ENCODE peak calls at places on chromosomes 4 and X, in nine cellular contexts. One of them, this sample, is unnamed. For H3K27me3, the result is how much of the 10 kb centered on the place peaks cover.

GRCh38 chr4:72022553-72022952 is 9.2 kb upstream of the NPFFR2 start:
- DNase-seq in GM23338: no peak
- DNase-seq in fibroblast of lung: no peak
- DNase-seq in HCT116: no peak
- DNase-seq in MM.1S: no peak
- DNase-seq in H1: no peak
- DNase-seq in mammary epithelial cell: no peak
- DNase-seq in GM12878: no peak
- DNase-seq in GM23248: no peak
- DNase-seq in this sample: no peak

GRCh38 chr4:41957634-41958033 is 22.4 kb downstream of the TMEM33 start:
- DNase-seq in GM23338: peak
- DNase-seq in MM.1S: peak
- DNase-seq in H1: no peak
- DNase-seq in GM12878: peak
- DNase-seq in mammary epithelial cell: no peak
- DNase-seq in fibroblast of lung: peak
- DNase-seq in HCT116: peak
- DNase-seq in GM23248: peak
- DNase-seq in this sample: peak

GRCh38 chr4:26912069-26912468 is 51.4 kb downstream of the STIM2 start:
- DNase-seq in GM23248: peak
- DNase-seq in HCT116: no peak
- DNase-seq in fibroblast of lung: no peak
- DNase-seq in GM23338: no peak
- DNase-seq in GM12878: no peak
- DNase-seq in MM.1S: no peak
- DNase-seq in H1: no peak
- DNase-seq in mammary epithelial cell: no peak
- DNase-seq in this sample: no peak

GRCh38 chr4:165199722-165200121 is 7.6 kb upstream of the KLHL2 start:
- DNase-seq in fibroblast of lung: no peak
- DNase-seq in GM12878: no peak
- DNase-seq in GM23338: no peak
- DNase-seq in GM23248: peak
- DNase-seq in H1: no peak
- DNase-seq in HCT116: no peak
- DNase-seq in mammary epithelial cell: peak
- DNase-seq in MM.1S: no peak
- DNase-seq in this sample: peak

GRCh38 chrX:10360121-10360520 is 203.3 kb downstream of the CLCN4 start:
- DNase-seq in HCT116: no peak
- DNase-seq in fibroblast of lung: peak
- DNase-seq in GM23248: peak
- DNase-seq in mammary epithelial cell: no peak
- DNase-seq in MM.1S: no peak
- DNase-seq in H1: no peak
- DNase-seq in GM12878: no peak
- DNase-seq in GM23338: no peak
- DNase-seq in this sample: no peak

GRCh38 chr4:118821590-118822293 is 14.2 kb downstream of the SEC24D start:
- DNase-seq in fibroblast of lung: no peak
- DNase-seq in MM.1S: no peak
- DNase-seq in H1: no peak
- DNase-seq in HCT116: no peak
- DNase-seq in GM12878: no peak
- DNase-seq in GM23338: no peak
- DNase-seq in mammary epithelial cell: no peak
- DNase-seq in GM23248: peak
- DNase-seq in this sample: no peak

GRCh38 chr4:151184523-151185458 is 85.4 kb downstream of the RPS3A start:
- DNase-seq in MM.1S: no peak
- DNase-seq in H1: no peak
- DNase-seq in GM23248: peak
- DNase-seq in HCT116: peak
- DNase-seq in GM12878: no peak
- DNase-seq in mammary epithelial cell: peak
- DNase-seq in GM23338: no peak
- DNase-seq in fibroblast of lung: peak
- DNase-seq in this sample: peak

GRCh38 chrX:119775517-119776238 is 15.8 kb downstream of the RPL39 start:
- DNase-seq in GM23338: no peak
- DNase-seq in HCT116: no peak
- DNase-seq in H1: no peak
- DNase-seq in MM.1S: no peak
- DNase-seq in GM23248: no peak
- DNase-seq in fibroblast of lung: no peak
- DNase-seq in GM12878: no peak
- DNase-seq in mammary epithelial cell: no peak
- DNase-seq in this sample: no peak

GRCh38 chrX:332916-333610 is 14.5 kb upstream of the GTPBP6 start:
- DNase-seq in MM.1S: no peak
- DNase-seq in H1: no peak
- DNase-seq in GM12878: no peak
- DNase-seq in fibroblast of lung: no peak
- DNase-seq in HCT116: no peak
- DNase-seq in GM23338: no peak
- DNase-seq in mammary epithelial cell: no peak
- DNase-seq in GM23248: no peak
- DNase-seq in this sample: no peak

GRCh38 chrX:119062750-119063374 is 9.9 kb upstream of the CT47C1 start:
- DNase-seq in HCT116: no peak
- DNase-seq in mammary epithelial cell: no peak
- DNase-seq in GM23338: peak
- DNase-seq in GM23248: no peak
- DNase-seq in H1: no peak
- DNase-seq in MM.1S: no peak
- DNase-seq in GM12878: no peak
- DNase-seq in fibroblast of lung: peak
- DNase-seq in this sample: peak

GRCh38 chrX:85326234-85327059 is 53.0 kb downstream of the POF1B start:
- DNase-seq in GM12878: no peak
- DNase-seq in GM23248: no peak
- DNase-seq in mammary epithelial cell: no peak
- DNase-seq in H1: no peak
- DNase-seq in MM.1S: no peak
- DNase-seq in GM23338: no peak
- DNase-seq in fibroblast of lung: no peak
- DNase-seq in HCT116: no peak
- DNase-seq in this sample: no peak

GRCh38 chrX:77447339-77448149 is at the start of gene FGF16:
- DNase-seq in GM23248: no peak
- DNase-seq in GM23338: peak
- DNase-seq in GM12878: no peak
- DNase-seq in mammary epithelial cell: no peak
- DNase-seq in HCT116: no peak
- DNase-seq in MM.1S: no peak
- DNase-seq in H1: no peak
- DNase-seq in fibroblast of lung: no peak
- DNase-seq in this sample: no peak

GRCh38 chr4:98639108-98639507 is 19.3 kb downstream of the TSPAN5 start:
- DNase-seq in MM.1S: no peak
- DNase-seq in GM23338: no peak
- DNase-seq in HCT116: no peak
- DNase-seq in GM23248: no peak
- DNase-seq in H1: no peak
- DNase-seq in fibroblast of lung: no peak
- DNase-seq in mammary epithelial cell: no peak
- DNase-seq in GM12878: no peak
- DNase-seq in this sample: no peak

DNA sequence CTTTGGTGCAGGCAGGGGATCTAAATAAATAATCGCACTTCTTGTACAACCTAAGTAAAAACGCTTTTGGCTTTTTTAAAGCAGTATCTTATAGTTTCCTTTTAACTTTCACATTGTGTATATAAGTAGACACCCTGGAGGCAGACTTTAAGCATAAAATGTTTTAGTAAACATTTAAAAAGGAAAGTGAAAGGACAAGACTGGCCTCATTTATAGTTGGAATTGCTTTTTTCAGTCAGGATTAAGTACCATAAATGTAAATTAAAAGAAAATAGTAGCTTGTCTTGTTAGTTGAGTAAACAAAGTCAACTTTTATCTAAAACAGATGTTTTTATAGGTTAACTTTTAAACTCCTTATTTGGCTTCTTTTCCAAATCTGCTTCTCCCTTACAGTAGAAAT is 39.7 kb downstream of the PTPN13 start:
- DNase-seq in mammary epithelial cell: no peak
- DNase-seq in fibroblast of lung: peak
- DNase-seq in MM.1S: no peak
- DNase-seq in H1: no peak
- DNase-seq in HCT116: no peak
- DNase-seq in GM23248: no peak
- DNase-seq in GM23338: no peak
- DNase-seq in GM12878: no peak
- DNase-seq in this sample: no peak
- H3K4me3 ChIP-seq in mammary epithelial cell: no peak
- H3K4me3 ChIP-seq in fibroblast of lung: peak
- H3K4me3 ChIP-seq in MM.1S: no peak
- H3K4me3 ChIP-seq in H1: no peak
- H3K4me3 ChIP-seq in HCT116: no peak
- H3K4me3 ChIP-seq in GM23248: no peak
- H3K4me3 ChIP-seq in GM23338: no peak
- H3K4me3 ChIP-seq in GM12878: no peak
- H3K4me3 ChIP-seq in this sample: no peak

DNA sequence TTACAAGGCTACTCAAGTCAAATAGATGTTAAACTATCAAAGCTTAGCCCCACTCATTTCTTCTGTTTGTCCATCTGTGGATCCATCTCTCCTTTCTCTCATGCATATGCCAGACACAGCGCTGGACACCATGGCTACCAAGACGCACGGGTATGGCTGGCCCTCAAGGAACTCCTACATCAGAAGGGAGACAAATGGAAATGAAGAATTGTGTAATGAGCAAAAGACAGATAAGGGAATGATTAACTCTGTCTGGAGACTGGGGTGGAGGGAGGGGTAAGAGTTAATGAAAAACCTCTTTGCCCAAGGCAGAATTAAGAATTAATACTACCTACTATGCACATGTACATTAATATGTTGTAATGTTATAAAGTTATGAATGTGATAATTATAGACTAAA is 88.1 kb downstream of the MGST2 start:
- DNase-seq in mammary epithelial cell: no peak
- DNase-seq in MM.1S: no peak
- DNase-seq in H1: no peak
- DNase-seq in GM12878: no peak
- DNase-seq in HCT116: no peak
- DNase-seq in fibroblast of lung: no peak
- DNase-seq in GM23248: no peak
- DNase-seq in GM23338: no peak
- DNase-seq in this sample: no peak
- TF ChIP-seq EZH2 in mammary epithelial cell: no peak
- TF ChIP-seq EZH2 in MM.1S: no peak
- TF ChIP-seq EZH2 in H1: no peak
- TF ChIP-seq EZH2 in GM12878: no peak
- TF ChIP-seq EZH2 in HCT116: no peak
- TF ChIP-seq EZH2 in fibroblast of lung: no peak
- TF ChIP-seq EZH2 in GM23248: no peak
- TF ChIP-seq EZH2 in GM23338: no peak
- TF ChIP-seq EZH2 in this sample: no peak

GRCh38 chrX:39611468-39611867 is 486.3 kb downstream of the BCOR start:
- DNase-seq in mammary epithelial cell: no peak
- DNase-seq in HCT116: no peak
- DNase-seq in GM23248: no peak
- DNase-seq in fibroblast of lung: no peak
- DNase-seq in GM12878: no peak
- DNase-seq in H1: no peak
- DNase-seq in MM.1S: no peak
- DNase-seq in GM23338: no peak
- DNase-seq in this sample: no peak

GRCh38 chrX:39616098-39616729 is 481.5 kb downstream of the BCOR start:
- DNase-seq in MM.1S: peak
- DNase-seq in GM23338: no peak
- DNase-seq in H1: no peak
- DNase-seq in mammary epithelial cell: no peak
- DNase-seq in HCT116: no peak
- DNase-seq in GM12878: peak
- DNase-seq in GM23248: no peak
- DNase-seq in fibroblast of lung: no peak
- DNase-seq in this sample: no peak

GRCh38 chrX:39613508-39613921 is 484.2 kb downstream of the BCOR start:
- DNase-seq in GM12878: no peak
- DNase-seq in fibroblast of lung: no peak
- DNase-seq in GM23248: peak
- DNase-seq in MM.1S: no peak
- DNase-seq in GM23338: peak
- DNase-seq in HCT116: no peak
- DNase-seq in H1: peak
- DNase-seq in mammary epithelial cell: peak
- DNase-seq in this sample: no peak

GRCh38 chrX:39614680-39614998 is 483.1 kb downstream of the BCOR start:
- DNase-seq in H1: no peak
- DNase-seq in HCT116: no peak
- DNase-seq in GM12878: no peak
- DNase-seq in fibroblast of lung: no peak
- DNase-seq in mammary epithelial cell: no peak
- DNase-seq in GM23338: no peak
- DNase-seq in MM.1S: no peak
- DNase-seq in GM23248: no peak
- DNase-seq in this sample: no peak

DNA sequence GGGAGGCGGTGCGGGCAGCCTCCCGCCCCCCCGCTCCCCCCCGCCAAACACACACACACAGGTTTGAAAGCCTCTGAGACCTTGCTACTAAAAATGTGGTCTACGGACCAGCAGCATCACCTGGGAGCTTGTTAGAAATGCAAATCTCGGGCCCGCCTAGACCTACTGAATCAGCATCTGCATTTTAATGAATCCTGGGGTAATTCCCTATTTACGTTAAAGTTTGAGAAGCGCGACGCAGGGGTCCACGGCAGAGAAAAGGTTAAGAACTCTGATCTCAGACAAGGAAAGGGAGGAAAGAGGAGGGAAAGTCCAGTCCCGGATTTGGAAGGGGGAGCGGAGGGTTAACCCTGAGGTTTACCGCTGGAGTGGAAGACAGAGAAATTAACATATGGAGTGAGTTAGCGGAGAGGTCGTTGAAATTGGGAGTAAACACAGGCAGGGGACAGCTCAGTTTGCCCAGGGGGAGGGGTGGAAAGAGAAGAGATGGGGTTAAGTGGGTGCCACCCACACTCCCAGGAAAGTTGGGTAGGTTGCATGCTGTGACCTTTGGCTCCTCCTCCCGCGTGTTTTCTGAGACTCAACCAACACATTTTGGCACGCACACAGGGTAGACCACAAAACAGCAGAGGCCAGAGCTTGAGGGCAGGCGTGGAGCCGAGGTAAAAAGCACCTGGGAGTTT is 483.6 kb downstream of the BCOR start:
- DNase-seq in GM23248: no peak
- DNase-seq in mammary epithelial cell: peak
- DNase-seq in GM23338: peak
- DNase-seq in H1: peak
- DNase-seq in MM.1S: peak
- DNase-seq in HCT116: no peak
- DNase-seq in fibroblast of lung: no peak
- DNase-seq in GM12878: peak
- DNase-seq in this sample: no peak
- H3K27me3 ChIP-seq in GM23248: under half
- H3K27me3 ChIP-seq in mammary epithelial cell: under half
- H3K27me3 ChIP-seq in GM23338: under half
- H3K27me3 ChIP-seq in H1: under half
- H3K27me3 ChIP-seq in MM.1S: under half
- H3K27me3 ChIP-seq in HCT116: under half
- H3K27me3 ChIP-seq in fibroblast of lung: under half
- H3K27me3 ChIP-seq in GM12878: under half
- H3K27me3 ChIP-seq in this sample: half or more

GRCh38 chrX:108396188-108396885 is 41.9 kb downstream of the COL4A6 start:
- DNase-seq in mammary epithelial cell: peak
- DNase-seq in GM23248: peak
- DNase-seq in MM.1S: no peak
- DNase-seq in GM23338: peak
- DNase-seq in fibroblast of lung: no peak
- DNase-seq in GM12878: no peak
- DNase-seq in H1: no peak
- DNase-seq in HCT116: peak
- DNase-seq in this sample: peak
- H3K4me3 ChIP-seq in mammary epithelial cell: no peak
- H3K4me3 ChIP-seq in GM23248: no peak
- H3K4me3 ChIP-seq in MM.1S: no peak
- H3K4me3 ChIP-seq in GM23338: no peak
- H3K4me3 ChIP-seq in fibroblast of lung: no peak
- H3K4me3 ChIP-seq in GM12878: no peak
- H3K4me3 ChIP-seq in H1: no peak
- H3K4me3 ChIP-seq in HCT116: no peak
- H3K4me3 ChIP-seq in this sample: peak

This sample was measured in PC-3.